ENCODE peak calls at places on chromosomes 5 and 9, in eight cellular contexts. L, C, I, P, F, V, O and Y are unnamed samples.

GRCh38 chr9:93172646-93173364 is 11.1 kb upstream of the WNK2 start:
- DNase-seq in I (no peak), V (no peak), F (no peak), C (no peak), L (no peak), O (no peak), P (no peak), Y (no peak)

GRCh38 chr5:44002381-44002901 is 386.8 kb downstream of the FGF10 start:
- DNase-seq in I (no peak), L (no peak), F (peak; percentile 61), V (no peak), C (no peak), P (peak; percentile 73), O (no peak), Y (no peak)

GRCh38 chr9:100669968-100670367 is 92.1 kb downstream of the CAVIN4 start:
- DNase-seq in F (no peak), C (no peak), V (no peak), L (no peak), O (no peak), P (no peak), I (no peak), Y (no peak)

GRCh38 chr9:23851024-23851629 is 25.1 kb upstream of the ELAVL2 start:
- DNase-seq in P (no peak), O (no peak), L (no peak), I (no peak), V (peak; percentile 65), F (no peak), C (no peak), Y (peak; percentile 85)

GRCh38 chr9:88804289-88804596 is 187.0 kb upstream of the S1PR3 start:
- DNase-seq in P (peak; percentile 59), C (no peak), O (no peak), F (no peak), I (no peak), V (no peak), L (no peak), Y (no peak)

GRCh38 chr5:14168139-14168792 is 25.1 kb downstream of the TRIO start:
- DNase-seq in C (no peak), L (no peak), V (no peak), I (peak; percentile 85), P (no peak), O (no peak), F (no peak), Y (no peak)

GRCh38 chr9:36976371-36977030 is 57.6 kb downstream of the PAX5 start:
- DNase-seq in C (no peak), L (no peak), P (no peak), F (no peak), V (peak; percentile 43), I (no peak), O (no peak), Y (no peak)

GRCh38 chr9:1198085-1198484 is 147.9 kb downstream of the DMRT2 start:
- DNase-seq in P (peak; percentile 62), C (no peak), I (no peak), V (no peak), F (no peak), O (no peak), L (no peak), Y (no peak)

GRCh38 chr5:68368686-68369359 is 153.3 kb downstream of the PIK3R1 start:
- DNase-seq in L (no peak), V (no peak), P (peak; percentile 60), F (peak; percentile 24), I (no peak), C (no peak), O (no peak), Y (no peak)

GRCh38 chr5:71587709-71588532 is 781 bp downstream of the MCCC2 start:
- DNase-seq in L (no peak), C (no peak), P (no peak), I (peak; percentile 55), F (no peak), O (no peak), V (no peak), Y (no peak)

GRCh38 chr5:150497274-150497988 is 10.5 kb upstream of the NDST1 start:
- DNase-seq in C (peak; percentile 71), O (peak; percentile 87), I (no peak), F (peak; percentile 82), P (peak; percentile 98), V (no peak), L (no peak), Y (peak; percentile 51)

GRCh38 chr5:72648511-72648910 is 141.3 kb upstream of the ZNF366 start:
- DNase-seq in L (no peak), F (no peak), C (peak; percentile 71), I (no peak), P (peak; percentile 48), O (peak; percentile 82), V (no peak), Y (no peak)

GRCh38 chr5:61604626-61605025 is 272.6 kb downstream of the ZSWIM6 start:
- DNase-seq in C (no peak), I (no peak), V (no peak), F (no peak), O (no peak), L (no peak), P (peak; percentile 11), Y (no peak)

GRCh38 chr5:1655496-1656270 is 131.9 kb upstream of the LPCAT1 start:
- DNase-seq in V (peak; percentile 56), C (no peak), L (no peak), P (no peak), F (no peak), O (no peak), I (no peak), Y (no peak)

GRCh38 chr5:164206196-164206595 is 700.8 kb downstream of the MAT2B start:
- DNase-seq in C (no peak), O (no peak), L (no peak), I (no peak), F (no peak), V (no peak), P (no peak), Y (no peak)

GRCh38 chr5:64632251-64632650 is 58.1 kb upstream of the SHISAL2B start:
- DNase-seq in I (no peak), V (no peak), C (no peak), F (no peak), L (no peak), O (no peak), P (peak; percentile 39), Y (peak; percentile 72)

GRCh38 chr5:172452398-172453205 is 1.7 kb downstream of the SH3PXD2B start:
- DNase-seq in L (no peak), P (peak; percentile 84), C (peak; percentile 64), O (peak; percentile 80), V (no peak), I (peak; percentile 15), F (peak; percentile 30), Y (no peak)

GRCh38 chr9:95383198-95383673 is 65.7 kb upstream of the FANCC start:
- DNase-seq in F (no peak), P (peak; percentile 45), O (no peak), V (no peak), L (no peak), C (no peak), I (no peak), Y (no peak)

GRCh38 chr9:119477197-119477596 is 108.0 kb upstream of the BRINP1 start:
- DNase-seq in P (no peak), V (no peak), C (no peak), F (no peak), I (no peak), L (no peak), O (peak; percentile 61), Y (no peak)

GRCh38 chr9:107147134-107147533 is 135.9 kb upstream of the RAD23B start:
- DNase-seq in P (no peak), F (no peak), L (no peak), O (no peak), I (no peak), C (no peak), V (no peak), Y (no peak)
- TF ChIP-seq CTCF in P (no peak), F (no peak), L (no peak), O (no peak), I (no peak), C (no peak), V (no peak), Y (no peak)

DNA sequence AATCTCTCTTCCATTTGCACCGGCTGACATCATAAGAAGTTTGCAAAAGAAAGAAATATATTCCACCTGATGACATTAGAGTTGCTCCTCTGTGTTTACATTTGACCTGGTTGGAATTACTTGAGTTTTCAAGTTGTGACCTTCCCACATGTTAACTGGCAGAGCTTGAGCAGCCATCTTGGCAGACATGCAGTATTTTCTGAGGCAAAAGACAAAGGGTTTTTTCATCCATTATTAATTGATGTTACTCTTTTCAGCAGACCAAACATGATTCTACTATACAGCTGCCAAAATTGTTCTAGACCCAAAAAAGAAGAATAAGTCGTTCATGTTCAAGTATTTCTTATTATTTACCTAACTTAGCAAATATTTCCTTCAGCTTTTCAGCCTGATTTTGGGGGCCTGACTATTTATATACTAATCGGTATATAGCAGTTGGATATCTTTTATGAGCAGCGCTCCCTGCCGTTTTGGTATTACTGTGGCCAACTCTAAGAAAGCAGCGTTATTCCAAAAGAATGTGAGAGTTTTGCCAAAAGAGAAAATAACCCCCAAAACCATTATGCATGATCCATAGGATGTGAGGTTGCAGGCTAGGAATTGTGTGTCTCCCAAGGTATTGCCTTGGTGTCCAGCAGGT is 212.9 kb downstream of the PBX3 start:
- DNase-seq in I (no peak), V (no peak), C (no peak), O (no peak), F (no peak), P (no peak), L (no peak), Y (no peak)
- TF ChIP-seq CTCF in I (no peak), V (no peak), C (no peak), O (no peak), F (no peak), P (no peak), L (no peak), Y (no peak)

DNA sequence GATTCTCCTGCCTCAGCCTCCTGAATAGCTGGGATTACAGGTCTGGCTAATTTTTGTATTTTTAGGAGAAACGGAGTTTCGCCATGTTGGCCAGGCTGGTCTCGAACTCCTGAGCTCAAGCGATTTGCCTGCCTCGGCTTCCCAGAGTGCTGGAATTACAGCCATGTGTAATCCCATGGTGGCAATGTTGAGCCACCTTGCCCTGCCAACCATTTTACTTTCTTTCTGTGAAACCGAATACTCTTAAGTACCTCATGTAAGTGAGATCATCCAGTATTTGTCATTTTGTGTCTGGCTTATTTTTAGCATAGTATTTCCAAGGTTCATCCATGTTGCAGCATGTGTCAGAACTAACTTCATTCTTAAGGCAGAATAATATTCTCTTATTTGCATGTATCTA is 8.2 kb downstream of the PRRC2B start:
- DNase-seq in P (peak; percentile 77), C (no peak), L (no peak), F (no peak), V (no peak), O (no peak), I (no peak), Y (no peak)
- TF ChIP-seq CTCF in P (no peak), C (no peak), L (no peak), F (no peak), V (no peak), O (no peak), I (no peak), Y (no peak)

DNA sequence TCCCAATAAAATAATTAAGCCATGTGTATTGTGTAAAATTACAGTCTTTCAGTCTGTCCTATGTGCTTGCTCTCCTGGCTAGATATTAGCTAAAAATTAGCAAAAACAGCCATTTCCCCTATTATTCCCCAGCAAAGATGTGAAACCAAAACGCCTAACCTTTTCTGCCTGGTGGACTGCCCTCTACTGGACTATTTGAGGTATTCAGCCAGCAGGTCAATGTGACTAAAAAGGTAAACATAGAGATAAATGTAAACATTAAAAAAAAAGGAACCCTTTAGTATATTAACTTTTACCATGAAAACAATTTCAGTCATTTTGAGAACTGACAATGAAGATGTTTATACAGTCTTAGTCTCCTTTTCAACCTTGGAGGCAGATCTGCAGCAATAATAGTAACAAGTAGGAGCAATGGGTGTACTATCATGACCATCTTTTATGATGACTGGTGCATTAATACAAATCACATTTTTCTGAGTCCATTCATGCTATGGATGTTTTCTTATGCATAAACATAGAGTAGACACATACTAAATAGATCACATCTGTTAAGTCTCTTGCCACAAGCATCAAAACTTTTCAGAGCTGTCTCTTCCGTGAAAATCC is 10.1 kb downstream of the ATG12 start:
- DNase-seq in F (peak; percentile 46), C (no peak), I (peak; percentile 38), P (peak; percentile 65), L (no peak), O (no peak), V (no peak), Y (no peak)
- TF ChIP-seq CTCF in F (peak; percentile 70), C (peak; percentile 62), I (peak; percentile 65), P (peak; percentile 78), L (peak; percentile 80), O (peak; percentile 33), V (peak; percentile 75), Y (peak; percentile 55)